ENCODE peak calls at places on chromosome 19, in ten cellular contexts. One of them, this sample, is unnamed.

GRCh38 chr19:45637890-45638667 is 1.1 kb downstream of the EML2 start:
- DNase-seq in transverse colon: peak
- DNase-seq in tibial nerve: no peak
- DNase-seq in CD8-positive, alpha-beta T cell: no peak
- DNase-seq in fibroblast of lung: peak
- DNase-seq in PC-3: no peak
- DNase-seq in glutamatergic neuron: no peak
- DNase-seq in tibial artery: no peak
- DNase-seq in heart left ventricle: no peak
- DNase-seq in neural progenitor cell: no peak
- DNase-seq in this sample: peak

GRCh38 chr19:55494172-55494761 is 6.0 kb downstream of the SSC5D start:
- DNase-seq in PC-3: no peak
- DNase-seq in tibial artery: peak
- DNase-seq in tibial nerve: no peak
- DNase-seq in neural progenitor cell: no peak
- DNase-seq in glutamatergic neuron: no peak
- DNase-seq in CD8-positive, alpha-beta T cell: no peak
- DNase-seq in heart left ventricle: peak
- DNase-seq in fibroblast of lung: peak
- DNase-seq in transverse colon: no peak
- DNase-seq in this sample: no peak

GRCh38 chr19:33376423-33376822 is 2.9 kb downstream of the CEBPG start:
- DNase-seq in transverse colon: peak
- DNase-seq in fibroblast of lung: peak
- DNase-seq in tibial nerve: peak
- DNase-seq in tibial artery: peak
- DNase-seq in neural progenitor cell: no peak
- DNase-seq in CD8-positive, alpha-beta T cell: no peak
- DNase-seq in PC-3: peak
- DNase-seq in heart left ventricle: peak
- DNase-seq in glutamatergic neuron: no peak
- DNase-seq in this sample: peak

GRCh38 chr19:18468517-18468916 is 30.6 kb upstream of the ISYNA1 start:
- DNase-seq in glutamatergic neuron: no peak
- DNase-seq in fibroblast of lung: no peak
- DNase-seq in CD8-positive, alpha-beta T cell: no peak
- DNase-seq in neural progenitor cell: no peak
- DNase-seq in tibial nerve: no peak
- DNase-seq in transverse colon: no peak
- DNase-seq in heart left ventricle: no peak
- DNase-seq in PC-3: peak
- DNase-seq in tibial artery: no peak
- DNase-seq in this sample: no peak

GRCh38 chr19:21474671-21475181 is 30.7 kb upstream of the ZNF429 start:
- DNase-seq in glutamatergic neuron: peak
- DNase-seq in PC-3: no peak
- DNase-seq in tibial artery: peak
- DNase-seq in transverse colon: peak
- DNase-seq in tibial nerve: peak
- DNase-seq in heart left ventricle: peak
- DNase-seq in neural progenitor cell: peak
- DNase-seq in CD8-positive, alpha-beta T cell: peak
- DNase-seq in fibroblast of lung: peak
- DNase-seq in this sample: no peak

GRCh38 chr19:46718157-46718933 is 1.4 kb upstream of the PRKD2 start:
- DNase-seq in PC-3: no peak
- DNase-seq in heart left ventricle: peak
- DNase-seq in glutamatergic neuron: no peak
- DNase-seq in tibial artery: no peak
- DNase-seq in transverse colon: peak
- DNase-seq in CD8-positive, alpha-beta T cell: peak
- DNase-seq in fibroblast of lung: no peak
- DNase-seq in neural progenitor cell: peak
- DNase-seq in tibial nerve: no peak
- DNase-seq in this sample: peak

GRCh38 chr19:15475611-15476010 is 3.7 kb downstream of the PGLYRP2 start:
- DNase-seq in neural progenitor cell: no peak
- DNase-seq in CD8-positive, alpha-beta T cell: no peak
- DNase-seq in transverse colon: no peak
- DNase-seq in PC-3: no peak
- DNase-seq in tibial nerve: no peak
- DNase-seq in tibial artery: no peak
- DNase-seq in glutamatergic neuron: no peak
- DNase-seq in fibroblast of lung: no peak
- DNase-seq in heart left ventricle: no peak
- DNase-seq in this sample: no peak

GRCh38 chr19:998064-998463 is 2.2 kb upstream of the GRIN3B start:
- DNase-seq in neural progenitor cell: no peak
- DNase-seq in fibroblast of lung: no peak
- DNase-seq in CD8-positive, alpha-beta T cell: no peak
- DNase-seq in tibial artery: no peak
- DNase-seq in glutamatergic neuron: no peak
- DNase-seq in PC-3: no peak
- DNase-seq in heart left ventricle: no peak
- DNase-seq in transverse colon: no peak
- DNase-seq in tibial nerve: no peak
- DNase-seq in this sample: no peak

DNA sequence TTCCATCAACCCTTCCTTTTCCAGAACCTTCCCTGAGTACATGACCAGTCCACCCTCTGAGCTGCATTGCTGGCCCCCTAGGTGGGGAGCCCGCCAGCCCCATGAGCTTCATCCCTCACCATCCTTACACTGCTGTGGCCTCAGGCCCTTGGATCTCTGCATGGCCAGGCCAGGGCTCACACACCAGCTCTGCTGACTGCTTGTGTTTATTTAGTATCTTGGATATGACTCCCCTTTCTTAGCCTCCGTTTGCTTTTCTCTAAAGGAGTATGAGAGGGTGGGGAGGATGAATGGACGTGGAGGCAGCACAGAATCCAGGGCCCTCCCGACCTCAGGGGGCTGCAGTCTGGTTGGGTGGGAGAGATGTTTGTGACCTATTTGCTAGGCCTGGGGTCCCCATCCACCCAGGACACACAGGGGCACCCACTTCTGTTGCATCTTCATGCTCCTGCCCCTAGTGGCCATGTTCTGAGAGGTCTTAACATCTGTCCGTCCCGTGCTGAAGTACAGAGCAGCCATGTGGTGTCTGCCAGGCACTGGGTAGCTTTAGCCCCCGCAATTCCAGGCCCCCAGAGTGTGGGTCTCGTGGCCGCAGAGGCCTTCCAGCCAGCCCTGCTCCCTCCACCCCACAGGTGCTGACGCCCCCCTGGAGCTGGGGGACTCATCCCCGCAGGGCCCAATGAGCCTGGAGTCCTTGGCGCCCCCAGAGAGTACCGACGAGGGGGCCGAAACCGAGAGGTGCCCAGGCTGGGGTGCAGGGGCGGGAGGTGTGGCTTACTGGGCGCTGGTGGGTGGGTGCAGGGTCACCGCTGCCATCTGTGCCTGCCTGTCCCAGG is 13.0 kb downstream of the ARHGEF1 start:
- DNase-seq in neural progenitor cell: peak
- DNase-seq in heart left ventricle: no peak
- DNase-seq in PC-3: no peak
- DNase-seq in glutamatergic neuron: peak
- DNase-seq in transverse colon: no peak
- DNase-seq in fibroblast of lung: no peak
- DNase-seq in tibial artery: no peak
- DNase-seq in CD8-positive, alpha-beta T cell: no peak
- DNase-seq in tibial nerve: no peak
- DNase-seq in this sample: no peak
- TF ChIP-seq CTCF in neural progenitor cell: peak
- TF ChIP-seq CTCF in heart left ventricle: no peak
- TF ChIP-seq CTCF in PC-3: peak
- TF ChIP-seq CTCF in glutamatergic neuron: peak
- TF ChIP-seq CTCF in transverse colon: no peak
- TF ChIP-seq CTCF in fibroblast of lung: no peak
- TF ChIP-seq CTCF in tibial artery: no peak
- TF ChIP-seq CTCF in CD8-positive, alpha-beta T cell: peak
- TF ChIP-seq CTCF in tibial nerve: no peak
- TF ChIP-seq CTCF in this sample: peak

DNA sequence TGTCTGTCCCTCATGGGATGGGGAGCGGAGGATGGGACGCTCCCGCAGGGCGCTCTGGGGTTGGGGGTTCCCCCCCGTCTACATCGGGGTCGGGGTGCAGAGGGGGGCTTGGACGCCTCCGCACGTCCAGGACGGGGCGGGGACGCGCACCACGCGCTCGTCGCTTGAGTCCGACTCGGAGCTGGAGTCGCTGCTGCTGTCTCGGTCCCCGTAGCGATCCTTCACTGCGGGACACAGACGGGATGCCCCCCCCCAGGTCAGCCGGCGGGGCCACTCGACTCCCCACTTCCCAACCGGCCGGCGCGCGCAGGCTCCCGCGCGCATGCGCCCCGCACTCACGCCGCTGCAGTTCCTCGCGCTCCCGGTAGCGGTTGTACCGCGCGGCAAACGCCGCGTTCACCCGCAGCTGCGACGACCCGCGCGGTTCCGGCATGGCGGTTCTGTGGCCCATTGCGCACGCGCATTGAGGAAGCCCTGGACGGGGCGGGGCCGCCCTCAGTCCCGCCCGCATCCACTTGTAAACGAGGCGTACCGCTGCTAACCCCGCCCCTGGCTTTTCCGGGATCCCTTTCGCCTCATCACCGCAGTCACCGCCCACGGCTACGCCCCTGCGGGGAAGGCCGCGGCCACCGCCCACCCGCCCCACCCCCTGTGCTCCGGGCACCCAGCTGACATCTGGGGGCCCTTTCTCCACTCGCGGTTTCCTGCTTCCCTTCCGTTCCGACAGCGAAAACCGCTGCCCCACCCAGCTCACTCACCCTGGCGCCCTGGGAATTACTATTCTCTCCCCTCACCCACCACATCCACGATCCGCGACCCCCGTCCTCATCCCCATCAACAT is at the start of gene KRI1:
- DNase-seq in heart left ventricle: peak
- DNase-seq in transverse colon: peak
- DNase-seq in CD8-positive, alpha-beta T cell: peak
- DNase-seq in tibial artery: peak
- DNase-seq in PC-3: peak
- DNase-seq in neural progenitor cell: peak
- DNase-seq in glutamatergic neuron: peak
- DNase-seq in tibial nerve: peak
- DNase-seq in fibroblast of lung: peak
- DNase-seq in this sample: peak
- TF ChIP-seq CTCF in heart left ventricle: no peak
- TF ChIP-seq CTCF in transverse colon: peak
- TF ChIP-seq CTCF in CD8-positive, alpha-beta T cell: no peak
- TF ChIP-seq CTCF in tibial artery: peak
- TF ChIP-seq CTCF in PC-3: no peak
- TF ChIP-seq CTCF in neural progenitor cell: peak
- TF ChIP-seq CTCF in glutamatergic neuron: peak
- TF ChIP-seq CTCF in tibial nerve: peak
- TF ChIP-seq CTCF in fibroblast of lung: no peak
- TF ChIP-seq CTCF in this sample: peak

GRCh38 chr19:10018786-10019185 is 5.5 kb downstream of the RDH8 start:
- DNase-seq in CD8-positive, alpha-beta T cell: no peak
- DNase-seq in transverse colon: no peak
- DNase-seq in fibroblast of lung: no peak
- DNase-seq in tibial nerve: no peak
- DNase-seq in glutamatergic neuron: no peak
- DNase-seq in heart left ventricle: no peak
- DNase-seq in neural progenitor cell: no peak
- DNase-seq in PC-3: no peak
- DNase-seq in tibial artery: no peak
- DNase-seq in this sample: no peak

GRCh38 chr19:10020851-10021250 is 7.6 kb downstream of the RDH8 start:
- DNase-seq in CD8-positive, alpha-beta T cell: no peak
- DNase-seq in glutamatergic neuron: no peak
- DNase-seq in fibroblast of lung: no peak
- DNase-seq in transverse colon: no peak
- DNase-seq in tibial nerve: no peak
- DNase-seq in tibial artery: no peak
- DNase-seq in PC-3: no peak
- DNase-seq in heart left ventricle: no peak
- DNase-seq in neural progenitor cell: no peak
- DNase-seq in this sample: no peak

GRCh38 chr19:10018219-10018618 is 4.9 kb downstream of the RDH8 start:
- DNase-seq in heart left ventricle: no peak
- DNase-seq in PC-3: peak
- DNase-seq in CD8-positive, alpha-beta T cell: no peak
- DNase-seq in tibial artery: no peak
- DNase-seq in tibial nerve: no peak
- DNase-seq in neural progenitor cell: no peak
- DNase-seq in transverse colon: no peak
- DNase-seq in fibroblast of lung: peak
- DNase-seq in glutamatergic neuron: no peak
- DNase-seq in this sample: peak

GRCh38 chr19:10021446-10021845 is 8.2 kb downstream of the RDH8 start:
- DNase-seq in transverse colon: no peak
- DNase-seq in neural progenitor cell: no peak
- DNase-seq in CD8-positive, alpha-beta T cell: no peak
- DNase-seq in tibial nerve: no peak
- DNase-seq in fibroblast of lung: no peak
- DNase-seq in PC-3: no peak
- DNase-seq in glutamatergic neuron: no peak
- DNase-seq in heart left ventricle: no peak
- DNase-seq in tibial artery: no peak
- DNase-seq in this sample: no peak

DNA sequence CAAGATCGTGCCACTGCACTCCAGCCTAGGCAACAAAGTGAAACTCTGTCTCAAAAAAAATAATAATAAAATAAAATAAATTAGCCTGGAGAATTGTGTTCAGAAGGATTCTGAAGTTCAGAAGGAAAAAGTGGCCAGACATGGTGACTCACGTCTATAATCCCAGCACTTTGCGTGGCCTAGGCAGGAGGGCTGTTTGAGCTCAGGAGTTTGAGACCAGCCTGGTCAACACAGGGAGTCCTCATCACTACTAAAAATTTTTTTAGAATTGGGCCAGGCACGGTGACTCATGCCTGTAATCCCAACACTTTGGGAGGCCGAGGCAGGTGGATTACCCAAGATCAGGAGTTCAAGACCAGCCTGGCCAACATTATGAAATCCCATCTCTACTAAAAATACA is 6.0 kb downstream of the RDH8 start:
- DNase-seq in neural progenitor cell: no peak
- DNase-seq in tibial artery: no peak
- DNase-seq in fibroblast of lung: no peak
- DNase-seq in glutamatergic neuron: no peak
- DNase-seq in transverse colon: no peak
- DNase-seq in PC-3: no peak
- DNase-seq in CD8-positive, alpha-beta T cell: no peak
- DNase-seq in heart left ventricle: no peak
- DNase-seq in tibial nerve: no peak
- DNase-seq in this sample: no peak
- TF ChIP-seq CTCF in neural progenitor cell: no peak
- TF ChIP-seq CTCF in tibial artery: no peak
- TF ChIP-seq CTCF in fibroblast of lung: no peak
- TF ChIP-seq CTCF in glutamatergic neuron: no peak
- TF ChIP-seq CTCF in transverse colon: no peak
- TF ChIP-seq CTCF in PC-3: no peak
- TF ChIP-seq CTCF in CD8-positive, alpha-beta T cell: no peak
- TF ChIP-seq CTCF in heart left ventricle: no peak
- TF ChIP-seq CTCF in tibial nerve: no peak
- TF ChIP-seq CTCF in this sample: no peak

DNA sequence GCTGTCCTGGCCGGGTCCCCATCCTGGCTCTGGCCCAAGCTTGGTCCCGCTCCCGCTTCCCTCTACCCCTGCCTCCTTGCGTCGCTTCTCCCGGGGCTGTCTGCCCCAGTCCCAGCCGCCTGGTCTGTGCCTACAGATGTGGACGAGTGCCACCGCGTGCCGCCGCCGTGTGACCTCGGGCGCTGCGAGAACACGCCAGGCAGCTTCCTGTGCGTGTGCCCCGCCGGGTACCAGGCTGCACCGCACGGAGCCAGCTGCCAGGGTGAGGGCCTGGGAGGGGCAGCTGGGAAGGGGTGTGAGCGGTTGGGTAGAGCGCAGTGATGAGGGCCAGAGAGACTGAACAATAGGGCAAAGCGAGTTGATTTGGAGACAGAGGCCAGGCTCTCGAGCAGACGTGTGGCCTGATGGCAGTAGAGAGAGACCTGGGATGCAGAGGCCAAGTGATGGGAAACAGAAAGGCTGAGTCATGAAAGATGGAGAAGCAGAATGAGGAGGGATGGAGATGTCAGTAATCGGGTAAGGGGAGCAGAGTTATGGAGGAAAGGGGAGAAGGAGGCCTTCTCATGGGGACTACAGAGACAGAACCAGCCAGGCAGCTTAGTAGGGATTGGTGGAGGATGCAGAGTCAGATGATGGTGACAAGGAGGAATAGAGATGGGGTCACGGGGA is 9.4 kb downstream of the LTBP4 start:
- DNase-seq in glutamatergic neuron: no peak
- DNase-seq in CD8-positive, alpha-beta T cell: peak
- DNase-seq in tibial nerve: no peak
- DNase-seq in heart left ventricle: peak
- DNase-seq in transverse colon: peak
- DNase-seq in fibroblast of lung: no peak
- DNase-seq in PC-3: no peak
- DNase-seq in neural progenitor cell: peak
- DNase-seq in tibial artery: peak
- DNase-seq in this sample: peak
- TF ChIP-seq CTCF in glutamatergic neuron: no peak
- TF ChIP-seq CTCF in CD8-positive, alpha-beta T cell: no peak
- TF ChIP-seq CTCF in tibial nerve: no peak
- TF ChIP-seq CTCF in heart left ventricle: no peak
- TF ChIP-seq CTCF in transverse colon: no peak
- TF ChIP-seq CTCF in fibroblast of lung: no peak
- TF ChIP-seq CTCF in PC-3: no peak
- TF ChIP-seq CTCF in neural progenitor cell: no peak
- TF ChIP-seq CTCF in tibial artery: no peak
- TF ChIP-seq CTCF in this sample: no peak